ENCODE peak calls at places on chromosomes 5 and 9, in seven cellular contexts. U is HCT116; Q is colonic mucosa; Y is nucleus accumbens; J is left cardiac atrium; A is effector memory CD8-positive, alpha-beta T cell; K is NCI-H1930. D is an unnamed sample.

GRCh38 chr5:54915466-54916027 is 69.8 kb downstream of the ESM1 start:
- DNase-seq in U (no peak), Q (no peak), Y (no peak), J (no peak), A (no peak), K (no peak), D (no peak)

GRCh38 chr9:108377382-108377781 is 478.4 kb downstream of the ACTL7B start:
- DNase-seq in U (no peak), Q (no peak), Y (no peak), J (no peak), A (no peak), K (no peak), D (no peak)

GRCh38 chr5:106292654-106293053 is 1378.1 kb downstream of the EFNA5 start:
- DNase-seq in U (no peak), Q (no peak), Y (no peak), J (no peak), A (no peak), K (no peak), D (no peak)

GRCh38 chr5:166031926-166032325 is 2259.5 kb upstream of the WWC1 start:
- DNase-seq in U (no peak), Q (no peak), Y (no peak), J (no peak), A (no peak), K (no peak), D (no peak)

GRCh38 chr5:38878391-38879090 is 32.7 kb downstream of the OSMR start:
- DNase-seq in U (no peak), Q (no peak), Y (no peak), J (no peak), A (no peak), K (no peak), D (no peak)

GRCh38 chr5:144457160-144457559 is 286.5 kb downstream of the KCTD16 start:
- DNase-seq in U (no peak), Q (no peak), Y (no peak), J (no peak), A (no peak), K (no peak), D (no peak)

GRCh38 chr5:36444582-36444999 is 142.9 kb upstream of the RANBP3L start:
- DNase-seq in U (no peak), Q (peak), Y (peak), J (peak), A (no peak), K (no peak), D (no peak)

GRCh38 chr9:130837002-130837511 is 2.0 kb downstream of the ABL1 start:
- DNase-seq in U (no peak), Q (peak), Y (no peak), J (no peak), A (no peak), K (no peak), D (no peak)

GRCh38 chr5:17694922-17695321 is 60.7 kb downstream of the TAF11L14 start:
- DNase-seq in U (no peak), Q (no peak), Y (no peak), J (no peak), A (no peak), K (no peak), D (no peak)

GRCh38 chr5:143403607-143404415 is at the start of gene NR3C1:
- DNase-seq in U (no peak), Q (peak), Y (peak), J (peak), A (peak), K (peak), D (no peak)

GRCh38 chr5:34932947-34933346 is 3.6 kb downstream of the DNAJC21 start:
- DNase-seq in U (no peak), Q (no peak), Y (no peak), J (no peak), A (no peak), K (no peak), D (no peak)

GRCh38 chr9:125750656-125751035 is 3.5 kb downstream of the PBX3 start:
- DNase-seq in U (no peak), Q (no peak), Y (no peak), J (no peak), A (no peak), K (no peak), D (no peak)

D was measured in NCI-H2081 treated with DMSO at 0.1 percent for 48 hours.